ENCODE peak calls at places on chromosomes 1 and 21, in seven cellular contexts. M is IMR-90; I is tibial artery; N is gastrocnemius medialis; H is neuronal stem cell; U is neural progenitor cell; G is CD4-positive, CD25-positive, alpha-beta regulatory T cell. C is an unnamed sample. For H3K36me3, the result is how much of the 10 kb centered on the place peaks cover.

GRCh38 chr1:227395391-227396028 is 77.2 kb upstream of the CDC42BPA start:
- DNase-seq in U (no peak), H (no peak), N (no peak), I (no peak), M (no peak), G (no peak), C (no peak)

GRCh38 chr1:1452882-1453281 is 3.4 kb downstream of the ATAD3C start:
- DNase-seq in G (no peak), U (no peak), N (no peak), I (no peak), M (no peak), H (no peak), C (no peak)

GRCh38 chr21:42218836-42219605 is at the start of gene ABCG1:
- DNase-seq in I (peak), M (peak), U (peak), H (peak), G (peak), N (no peak), C (no peak)

GRCh38 chr1:215004121-215004837 is 78.3 kb upstream of the KCNK2 start:
- DNase-seq in M (no peak), H (no peak), I (no peak), G (no peak), U (no peak), N (no peak), C (no peak)

GRCh38 chr1:227124461-227124860 is 184.4 kb downstream of the COQ8A start:
- DNase-seq in G (no peak), H (no peak), M (peak), N (no peak), I (no peak), U (no peak), C (no peak)

GRCh38 chr1:81799939-81800740 is 594 bp upstream of the ADGRL2 start:
- DNase-seq in H (peak), I (peak), N (peak), U (peak), G (no peak), M (peak), C (no peak)

GRCh38 chr1:76336951-76337371 is 262.4 kb downstream of the ST6GALNAC3 start:
- DNase-seq in G (no peak), M (peak), H (no peak), I (no peak), N (no peak), U (peak), C (peak)

GRCh38 chr1:167555971-167556714 is 2.6 kb upstream of the CREG1 start:
- DNase-seq in H (peak), M (peak), G (peak), I (peak), U (peak), N (peak), C (peak)

GRCh38 chr1:206448471-206448870 is 21.8 kb upstream of the IKBKE start:
- DNase-seq in M (no peak), I (no peak), N (no peak), H (no peak), G (no peak), U (no peak), C (no peak)

GRCh38 chr1:10561955-10562354 is 87.2 kb downstream of the PEX14 start:
- DNase-seq in N (no peak), H (no peak), U (no peak), I (no peak), M (no peak), G (peak), C (no peak)

GRCh38 chr1:904271-904950 is 19.3 kb upstream of the SAMD11 start:
- DNase-seq in M (peak), N (no peak), U (peak), G (peak), I (peak), H (peak), C (no peak)

GRCh38 chr1:39387452-39387851 is 104.0 kb upstream of the BMP8A start:
- DNase-seq in M (peak), N (no peak), I (no peak), G (no peak), H (no peak), U (no peak), C (no peak)

GRCh38 chr1:206568256-206568655 is 44.0 kb downstream of the EIF2D start:
- DNase-seq in G (no peak), I (no peak), U (no peak), M (no peak), N (no peak), H (no peak), C (no peak)

GRCh38 chr1:232534552-232535517 is 95.1 kb downstream of the SIPA1L2 start:
- DNase-seq in U (no peak), N (no peak), M (no peak), I (no peak), H (no peak), G (no peak), C (no peak)

GRCh38 chr1:245326396-245326795 is 171.6 kb downstream of the KIF26B start:
- DNase-seq in G (no peak), U (no peak), H (no peak), M (no peak), N (no peak), I (no peak), C (no peak)

GRCh38 chr1:38865112-38865715 is 5.6 kb upstream of the RRAGC start:
- DNase-seq in M (no peak), I (no peak), H (no peak), G (no peak), U (no peak), N (no peak), C (no peak)

GRCh38 chr1:201266774-201267173 is 16.5 kb upstream of the PKP1 start:
- DNase-seq in H (no peak), M (peak), N (no peak), I (no peak), G (no peak), U (no peak), C (no peak)

GRCh38 chr1:35605882-35606182 is 32.7 kb downstream of the TFAP2E start:
- DNase-seq in G (no peak), I (no peak), M (no peak), N (no peak), H (no peak), U (no peak), C (no peak)

GRCh38 chr1:227780101-227781044 is 35.1 kb upstream of the PRSS38 start:
- DNase-seq in G (no peak), I (peak), M (no peak), H (no peak), N (no peak), U (no peak), C (peak)

GRCh38 chr1:78339490-78339889 is 151.3 kb upstream of the PTGFR start:
- DNase-seq in N (no peak), G (no peak), U (no peak), M (peak), H (no peak), I (no peak), C (no peak)

GRCh38 chr21:39660596-39660995 is 47.9 kb downstream of the B3GALT5 start:
- DNase-seq in M (peak), N (no peak), H (no peak), U (peak), G (no peak), I (no peak), C (no peak)

GRCh38 chr1:184791199-184791935 is 36.7 kb upstream of the EDEM3 start:
- DNase-seq in N (no peak), U (no peak), G (no peak), I (no peak), H (no peak), M (peak), C (no peak)

GRCh38 chr1:207032528-207033017 is at the start of gene C1orf116:
- DNase-seq in M (no peak), I (no peak), N (no peak), G (no peak), U (peak), H (no peak), C (no peak)

DNA sequence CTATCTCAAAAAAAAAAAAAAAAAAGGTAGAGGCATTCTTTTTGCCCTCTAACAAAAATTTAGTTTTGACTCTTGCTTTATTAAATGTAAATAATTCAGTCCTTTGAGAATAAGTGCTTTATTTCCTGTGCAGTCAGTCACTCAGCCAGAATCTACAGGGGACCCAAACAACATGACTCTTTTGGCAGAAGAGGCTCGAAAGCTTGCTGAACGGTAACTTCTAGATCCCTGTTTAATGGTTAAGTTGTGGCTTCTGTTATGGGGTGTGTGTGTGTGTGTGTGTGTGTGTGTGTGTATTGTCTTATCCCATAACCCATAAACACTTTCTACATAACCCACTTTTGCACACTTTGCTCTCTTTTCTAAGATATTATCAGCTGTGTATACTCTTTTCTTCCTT is 54.9 kb upstream of the LAMC2 start:
- DNase-seq in N (no peak), G (no peak), M (no peak), I (no peak), U (no peak), H (no peak), C (no peak)
- H3K36me3 ChIP-seq in N (half or more), G (under half), M (half or more), I (half or more), U (under half), H (under half), C (half or more)

DNA sequence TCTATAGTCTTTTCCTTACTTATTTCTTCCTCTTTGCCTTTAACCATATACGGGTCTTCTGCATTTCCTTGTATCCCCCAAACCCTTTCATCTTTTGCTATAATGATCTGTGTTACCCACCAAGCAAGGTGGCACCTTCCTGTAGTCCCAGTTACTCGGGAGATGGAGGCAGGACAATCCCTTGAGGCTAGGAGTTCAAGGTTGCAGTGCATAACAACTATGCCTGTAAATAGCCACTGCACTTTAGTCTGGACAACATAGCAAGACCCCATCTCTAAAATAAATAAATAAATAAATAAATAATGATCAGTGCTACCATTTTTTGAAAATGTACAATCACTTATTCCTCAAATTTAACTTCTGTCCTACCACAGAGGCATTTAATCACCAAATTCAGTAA is 11.5 kb downstream of the DR1 start:
- DNase-seq in N (no peak), I (no peak), U (no peak), G (no peak), H (no peak), M (no peak), C (no peak)
- H3K36me3 ChIP-seq in N (under half), I (under half), U (under half), G (half or more), H (under half), M (under half), C (under half)

GRCh38 chr1:178509608-178510007 is 3.3 kb upstream of the TEX35 start:
- DNase-seq in N (peak), H (no peak), M (no peak), I (no peak), U (no peak), G (no peak), C (no peak)

GRCh38 chr1:178513278-178513983 is 522 bp downstream of the TEX35 start:
- DNase-seq in G (no peak), U (peak), H (no peak), M (peak), I (no peak), N (no peak), C (no peak)

GRCh38 chr1:178510155-178510554 is 2.8 kb upstream of the TEX35 start:
- DNase-seq in I (no peak), M (peak), N (peak), U (no peak), H (no peak), G (no peak), C (no peak)

GRCh38 chr1:178516110-178516509 is 3.2 kb downstream of the TEX35 start:
- DNase-seq in M (no peak), G (no peak), H (no peak), U (no peak), N (no peak), I (no peak), C (no peak)

GRCh38 chr1:178512566-178513277 is at the start of gene TEX35:
- DNase-seq in I (no peak), N (no peak), M (no peak), U (no peak), G (no peak), H (no peak), C (no peak)
- H3K36me3 ChIP-seq in I (under half), N (under half), M (under half), U (under half), G (under half), H (under half), C (under half)

GRCh38 chr1:103911450-103911849 is 161.8 kb downstream of the AMY1C start:
- DNase-seq in M (no peak), G (no peak), N (no peak), H (no peak), I (no peak), U (no peak), C (no peak)
- H3K36me3 ChIP-seq in M (under half), G (under half), N (under half), H (under half), I (under half), U (under half), C (under half)

GRCh38 chr1:43606624-43607023 is 43.3 kb upstream of the KDM4A start:
- DNase-seq in U (no peak), G (no peak), I (no peak), N (no peak), M (no peak), H (no peak), C (no peak)

GRCh38 chr1:43604192-43604591 is 45.8 kb upstream of the KDM4A start:
- DNase-seq in N (no peak), G (no peak), I (no peak), M (no peak), H (no peak), U (no peak), C (no peak)

GRCh38 chr1:43605761-43606160 is 44.2 kb upstream of the KDM4A start:
- DNase-seq in U (no peak), I (no peak), N (no peak), G (no peak), H (no peak), M (no peak), C (no peak)

GRCh38 chr1:43603004-43603403 is 46.9 kb upstream of the KDM4A start:
- DNase-seq in H (no peak), U (no peak), M (no peak), I (no peak), N (no peak), G (no peak), C (no peak)

GRCh38 chr1:43605157-43605556 is 44.8 kb upstream of the KDM4A start:
- DNase-seq in H (no peak), N (no peak), M (no peak), I (no peak), U (no peak), G (no peak), C (no peak)
- H3K36me3 ChIP-seq in H (half or more), N (under half), M (half or more), I (half or more), U (under half), G (under half), C (under half)

GRCh38 chr1:109917429-109918076 is 6.9 kb downstream of the CSF1 start:
- DNase-seq in U (no peak), N (no peak), H (no peak), I (peak), M (peak), G (no peak), C (no peak)
- H3K36me3 ChIP-seq in U (under half), N (half or more), H (under half), I (half or more), M (half or more), G (half or more), C (half or more)

GRCh38 chr1:161350666-161351065 is 17.0 kb downstream of the CFAP126 start:
- DNase-seq in I (no peak), M (no peak), H (no peak), G (no peak), U (no peak), N (no peak), C (no peak)

GRCh38 chr1:161357073-161357472 is 10.6 kb downstream of the CFAP126 start:
- DNase-seq in G (no peak), H (no peak), M (no peak), I (no peak), N (no peak), U (no peak), C (no peak)

GRCh38 chr1:161351482-161351881 is 16.2 kb downstream of the CFAP126 start:
- DNase-seq in N (no peak), U (no peak), M (peak), H (no peak), I (no peak), G (no peak), C (no peak)
- H3K36me3 ChIP-seq in N (under half), U (under half), M (under half), H (under half), I (under half), G (under half), C (under half)

GRCh38 chr1:56755911-56756310 is 63.3 kb downstream of the FYB2 start:
- DNase-seq in H (no peak), M (no peak), G (no peak), I (no peak), N (no peak), U (no peak), C (no peak)

GRCh38 chr1:56754713-56755505 is 64.3 kb downstream of the FYB2 start:
- DNase-seq in G (no peak), M (no peak), N (no peak), U (no peak), H (no peak), I (no peak), C (no peak)

GRCh38 chr1:56758135-56758534 is 61.1 kb downstream of the FYB2 start:
- DNase-seq in H (peak), G (no peak), M (no peak), I (no peak), N (peak), U (peak), C (no peak)
- H3K36me3 ChIP-seq in H (under half), G (under half), M (under half), I (under half), N (under half), U (under half), C (under half)

DNA sequence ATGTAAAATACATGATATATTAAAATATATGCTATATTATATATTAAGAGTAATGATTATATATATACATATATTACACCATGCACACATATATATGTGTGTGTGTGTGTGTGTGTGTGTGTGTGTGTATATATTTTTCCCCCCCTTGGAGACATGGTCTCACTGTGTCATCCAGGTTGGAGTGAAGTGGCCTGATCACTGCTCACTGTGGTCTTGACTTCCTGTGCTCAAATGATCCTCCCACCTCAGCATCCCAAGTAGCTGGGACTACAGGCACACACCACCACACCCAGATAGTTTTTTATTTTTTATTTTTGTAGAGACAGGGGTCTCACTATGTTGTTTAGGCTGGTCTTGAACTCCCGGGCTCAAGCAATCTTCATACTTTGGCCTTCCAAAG is 54.4 kb upstream of the RBM34 start:
- DNase-seq in H (no peak), N (no peak), I (no peak), U (no peak), M (no peak), G (no peak), C (no peak)
- H3K36me3 ChIP-seq in H (under half), N (under half), I (under half), U (under half), M (under half), G (half or more), C (under half)